ENCODE peak calls at places on chromosomes 6 and 20, in six cellular contexts. X, N, H, G, P and I are unnamed samples.
A peak's percentile ranks its signal among the peaks of the same experiment; 100 is the strongest.

GRCh38 chr6:93417421-93417996 is 1.9 kb downstream of the EPHA7 start:
- DNase-seq in X (no peak), N (peak; percentile 39), H (peak; percentile 79), G (no peak), P (no peak), I (peak; percentile 39)

GRCh38 chr6:24584390-24584735 is 61.6 kb downstream of the KIAA0319 start:
- DNase-seq in X (no peak), N (peak; percentile 43), H (peak; percentile 77), G (no peak), P (no peak), I (no peak)

GRCh38 chr6:125153541-125154183 is at the start of gene TPD52L1:
- DNase-seq in X (peak; percentile 57), N (peak; percentile 89), H (peak; percentile 92), G (peak; percentile 78), P (peak; percentile 49), I (peak; percentile 79)

GRCh38 chr6:34025112-34025807 is 120.6 kb downstream of the GRM4 start:
- DNase-seq in X (no peak), N (no peak), H (no peak), G (no peak), P (no peak), I (no peak)

GRCh38 chr6:136738178-136739057 is 53.9 kb downstream of the MAP3K5 start:
- DNase-seq in X (no peak), N (no peak), H (no peak), G (no peak), P (no peak), I (no peak)

GRCh38 chr6:161254126-161254753 is 19.6 kb downstream of the AGPAT4 start:
- DNase-seq in X (no peak), N (no peak), H (no peak), G (no peak), P (no peak), I (no peak)

GRCh38 chr6:14074723-14075503 is 42.7 kb upstream of the CD83 start:
- DNase-seq in X (peak; percentile 49), N (no peak), H (peak; percentile 27), G (no peak), P (peak; percentile 71), I (no peak)

GRCh38 chr6:170051229-170052172 is 239.4 kb downstream of the DLL1 start:
- DNase-seq in X (no peak), N (no peak), H (no peak), G (no peak), P (no peak), I (no peak)

GRCh38 chr6:322205-322930 is 30.1 kb downstream of the DUSP22 start:
- DNase-seq in X (no peak), N (no peak), H (no peak), G (no peak), P (no peak), I (no peak)

GRCh38 chr6:92126088-92126487 is 1293.3 kb downstream of the EPHA7 start:
- DNase-seq in X (no peak), N (no peak), H (no peak), G (no peak), P (no peak), I (no peak)

GRCh38 chr6:31009731-31010130 is 543 bp upstream of the MUC22 start:
- DNase-seq in X (no peak), N (no peak), H (no peak), G (no peak), P (no peak), I (no peak)

GRCh38 chr6:135974416-135974815 is 122.9 kb downstream of the PDE7B start:
- DNase-seq in X (no peak), N (no peak), H (no peak), G (no peak), P (no peak), I (no peak)

GRCh38 chr6:132490024-132490423 is 22.9 kb downstream of the STX7 start:
- DNase-seq in X (no peak), N (no peak), H (no peak), G (peak; percentile 28), P (no peak), I (no peak)

GRCh38 chr20:16608265-16608636 is 35.0 kb upstream of the KIF16B start:
- DNase-seq in X (no peak), N (no peak), H (no peak), G (no peak), P (no peak), I (no peak)

GRCh38 chr6:33000053-33000452 is 9.3 kb downstream of the HLA-DOA start:
- DNase-seq in X (no peak), N (peak; percentile 33), H (no peak), G (no peak), P (peak; percentile 58), I (no peak)

GRCh38 chr6:116200619-116201249 is 53.1 kb downstream of the TSPYL4 start:
- DNase-seq in X (no peak), N (no peak), H (no peak), G (no peak), P (no peak), I (no peak)

GRCh38 chr6:55130806-55131324 is 43.5 kb upstream of the HCRTR2 start:
- DNase-seq in X (no peak), N (no peak), H (no peak), G (no peak), P (no peak), I (no peak)

GRCh38 chr20:23482138-23482537 is 8.8 kb upstream of the CST8 start:
- DNase-seq in X (no peak), N (no peak), H (no peak), G (no peak), P (no peak), I (no peak)

GRCh38 chr6:166325383-166326042 is 16.8 kb downstream of the SFT2D1 start:
- DNase-seq in X (no peak), N (no peak), H (no peak), G (no peak), P (no peak), I (no peak)

GRCh38 chr20:17630806-17631195 is 51.2 kb downstream of the RRBP1 start:
- DNase-seq in X (no peak), N (no peak), H (no peak), G (no peak), P (no peak), I (no peak)